ENCODE peak calls at places on chromosomes 7 and 10, in ten cellular contexts. One of them, this sample, is unnamed.

GRCh38 chr7:3033581-3033980 is 10.1 kb downstream of the CARD11 start:
- DNase-seq in activated CD4-positive, alpha-beta T cell treated with anti-CD3 and anti-CD28 coated beads for 48 hours: no peak
- DNase-seq in WTC11: no peak
- DNase-seq in hippocampal formation: no peak
- DNase-seq in activated naive CD8-positive, alpha-beta T cell treated with anti-CD3 and anti-CD28 coated beads, Interleukin-2, amount 50 U/mL, for 24 hours: no peak
- DNase-seq in ACHN: no peak
- DNase-seq in AG10803: no peak
- DNase-seq in progenitor cell of endocrine pancreas: no peak
- DNase-seq in colonic mucosa: no peak
- DNase-seq in C1 segment of cervical spinal cord: no peak
- DNase-seq in this sample: peak; percentile 29

GRCh38 chr7:17608114-17608833 is 309.8 kb downstream of the AHR start:
- DNase-seq in activated CD4-positive, alpha-beta T cell treated with anti-CD3 and anti-CD28 coated beads for 48 hours: no peak
- DNase-seq in WTC11: no peak
- DNase-seq in hippocampal formation: no peak
- DNase-seq in activated naive CD8-positive, alpha-beta T cell treated with anti-CD3 and anti-CD28 coated beads, Interleukin-2, amount 50 U/mL, for 24 hours: no peak
- DNase-seq in ACHN: no peak
- DNase-seq in AG10803: peak; percentile 78
- DNase-seq in progenitor cell of endocrine pancreas: no peak
- DNase-seq in colonic mucosa: no peak
- DNase-seq in C1 segment of cervical spinal cord: no peak
- DNase-seq in this sample: no peak

GRCh38 chr7:50664461-50664922 is 99.3 kb upstream of the DDC start:
- DNase-seq in activated CD4-positive, alpha-beta T cell treated with anti-CD3 and anti-CD28 coated beads for 48 hours: peak; percentile 34
- DNase-seq in WTC11: no peak
- DNase-seq in hippocampal formation: no peak
- DNase-seq in activated naive CD8-positive, alpha-beta T cell treated with anti-CD3 and anti-CD28 coated beads, Interleukin-2, amount 50 U/mL, for 24 hours: no peak
- DNase-seq in ACHN: no peak
- DNase-seq in AG10803: peak; percentile 72
- DNase-seq in progenitor cell of endocrine pancreas: no peak
- DNase-seq in colonic mucosa: no peak
- DNase-seq in C1 segment of cervical spinal cord: no peak
- DNase-seq in this sample: no peak

GRCh38 chr7:96016056-96016455 is 243.7 kb downstream of the DYNC1I1 start:
- DNase-seq in activated CD4-positive, alpha-beta T cell treated with anti-CD3 and anti-CD28 coated beads for 48 hours: no peak
- DNase-seq in WTC11: no peak
- DNase-seq in hippocampal formation: no peak
- DNase-seq in activated naive CD8-positive, alpha-beta T cell treated with anti-CD3 and anti-CD28 coated beads, Interleukin-2, amount 50 U/mL, for 24 hours: no peak
- DNase-seq in ACHN: no peak
- DNase-seq in AG10803: peak; percentile 64
- DNase-seq in progenitor cell of endocrine pancreas: no peak
- DNase-seq in colonic mucosa: no peak
- DNase-seq in C1 segment of cervical spinal cord: no peak
- DNase-seq in this sample: no peak

GRCh38 chr7:131011437-131011752 is 277.4 kb upstream of the KLF14 start:
- DNase-seq in activated CD4-positive, alpha-beta T cell treated with anti-CD3 and anti-CD28 coated beads for 48 hours: peak; percentile 63
- DNase-seq in WTC11: peak; percentile 25
- DNase-seq in hippocampal formation: peak; percentile 35
- DNase-seq in activated naive CD8-positive, alpha-beta T cell treated with anti-CD3 and anti-CD28 coated beads, Interleukin-2, amount 50 U/mL, for 24 hours: peak; percentile 45
- DNase-seq in ACHN: no peak
- DNase-seq in AG10803: no peak
- DNase-seq in progenitor cell of endocrine pancreas: no peak
- DNase-seq in colonic mucosa: no peak
- DNase-seq in C1 segment of cervical spinal cord: no peak
- DNase-seq in this sample: peak; percentile 54

GRCh38 chr7:144407266-144407931 is 3.9 kb upstream of the NOBOX start:
- DNase-seq in activated CD4-positive, alpha-beta T cell treated with anti-CD3 and anti-CD28 coated beads for 48 hours: no peak
- DNase-seq in WTC11: no peak
- DNase-seq in hippocampal formation: no peak
- DNase-seq in activated naive CD8-positive, alpha-beta T cell treated with anti-CD3 and anti-CD28 coated beads, Interleukin-2, amount 50 U/mL, for 24 hours: no peak
- DNase-seq in ACHN: no peak
- DNase-seq in AG10803: no peak
- DNase-seq in progenitor cell of endocrine pancreas: no peak
- DNase-seq in colonic mucosa: no peak
- DNase-seq in C1 segment of cervical spinal cord: no peak
- DNase-seq in this sample: no peak

GRCh38 chr7:151062399-151063211 is 3.2 kb downstream of the SLC4A2 start:
- DNase-seq in activated CD4-positive, alpha-beta T cell treated with anti-CD3 and anti-CD28 coated beads for 48 hours: no peak
- DNase-seq in WTC11: peak; percentile 94
- DNase-seq in hippocampal formation: no peak
- DNase-seq in activated naive CD8-positive, alpha-beta T cell treated with anti-CD3 and anti-CD28 coated beads, Interleukin-2, amount 50 U/mL, for 24 hours: no peak
- DNase-seq in ACHN: peak; percentile 93
- DNase-seq in AG10803: peak; percentile 64
- DNase-seq in progenitor cell of endocrine pancreas: peak; percentile 91
- DNase-seq in colonic mucosa: peak; percentile 90
- DNase-seq in C1 segment of cervical spinal cord: no peak
- DNase-seq in this sample: no peak

GRCh38 chr7:102450242-102450641 is 14.4 kb downstream of the ALKBH4 start:
- DNase-seq in activated CD4-positive, alpha-beta T cell treated with anti-CD3 and anti-CD28 coated beads for 48 hours: peak; percentile 63
- DNase-seq in WTC11: no peak
- DNase-seq in hippocampal formation: no peak
- DNase-seq in activated naive CD8-positive, alpha-beta T cell treated with anti-CD3 and anti-CD28 coated beads, Interleukin-2, amount 50 U/mL, for 24 hours: peak; percentile 41
- DNase-seq in ACHN: peak; percentile 38
- DNase-seq in AG10803: no peak
- DNase-seq in progenitor cell of endocrine pancreas: no peak
- DNase-seq in colonic mucosa: no peak
- DNase-seq in C1 segment of cervical spinal cord: peak; percentile 27
- DNase-seq in this sample: no peak

GRCh38 chr7:92685146-92686042 is 95.2 kb upstream of the FAM133B start:
- DNase-seq in activated CD4-positive, alpha-beta T cell treated with anti-CD3 and anti-CD28 coated beads for 48 hours: peak; percentile 70
- DNase-seq in WTC11: no peak
- DNase-seq in hippocampal formation: no peak
- DNase-seq in activated naive CD8-positive, alpha-beta T cell treated with anti-CD3 and anti-CD28 coated beads, Interleukin-2, amount 50 U/mL, for 24 hours: peak; percentile 50
- DNase-seq in ACHN: no peak
- DNase-seq in AG10803: no peak
- DNase-seq in progenitor cell of endocrine pancreas: no peak
- DNase-seq in colonic mucosa: no peak
- DNase-seq in C1 segment of cervical spinal cord: no peak
- DNase-seq in this sample: no peak

GRCh38 chr7:123057926-123058325 is 62.4 kb upstream of the TAS2R16 start:
- DNase-seq in activated CD4-positive, alpha-beta T cell treated with anti-CD3 and anti-CD28 coated beads for 48 hours: no peak
- DNase-seq in WTC11: no peak
- DNase-seq in hippocampal formation: no peak
- DNase-seq in activated naive CD8-positive, alpha-beta T cell treated with anti-CD3 and anti-CD28 coated beads, Interleukin-2, amount 50 U/mL, for 24 hours: no peak
- DNase-seq in ACHN: no peak
- DNase-seq in AG10803: no peak
- DNase-seq in progenitor cell of endocrine pancreas: no peak
- DNase-seq in colonic mucosa: no peak
- DNase-seq in C1 segment of cervical spinal cord: no peak
- DNase-seq in this sample: no peak

GRCh38 chr7:82615527-82615926 is 171.9 kb upstream of the CACNA2D1 start:
- DNase-seq in activated CD4-positive, alpha-beta T cell treated with anti-CD3 and anti-CD28 coated beads for 48 hours: no peak
- DNase-seq in WTC11: no peak
- DNase-seq in hippocampal formation: no peak
- DNase-seq in activated naive CD8-positive, alpha-beta T cell treated with anti-CD3 and anti-CD28 coated beads, Interleukin-2, amount 50 U/mL, for 24 hours: no peak
- DNase-seq in ACHN: no peak
- DNase-seq in AG10803: no peak
- DNase-seq in progenitor cell of endocrine pancreas: no peak
- DNase-seq in colonic mucosa: no peak
- DNase-seq in C1 segment of cervical spinal cord: no peak
- DNase-seq in this sample: no peak

GRCh38 chr10:131852161-131852822 is 48.5 kb upstream of the PPP2R2D start:
- DNase-seq in activated CD4-positive, alpha-beta T cell treated with anti-CD3 and anti-CD28 coated beads for 48 hours: no peak
- DNase-seq in WTC11: no peak
- DNase-seq in hippocampal formation: no peak
- DNase-seq in activated naive CD8-positive, alpha-beta T cell treated with anti-CD3 and anti-CD28 coated beads, Interleukin-2, amount 50 U/mL, for 24 hours: no peak
- DNase-seq in ACHN: no peak
- DNase-seq in AG10803: no peak
- DNase-seq in progenitor cell of endocrine pancreas: no peak
- DNase-seq in colonic mucosa: no peak
- DNase-seq in C1 segment of cervical spinal cord: no peak
- DNase-seq in this sample: no peak

GRCh38 chr7:44438851-44439250 is 51.6 kb downstream of the NUDCD3 start:
- DNase-seq in activated CD4-positive, alpha-beta T cell treated with anti-CD3 and anti-CD28 coated beads for 48 hours: no peak
- DNase-seq in WTC11: no peak
- DNase-seq in hippocampal formation: no peak
- DNase-seq in activated naive CD8-positive, alpha-beta T cell treated with anti-CD3 and anti-CD28 coated beads, Interleukin-2, amount 50 U/mL, for 24 hours: no peak
- DNase-seq in ACHN: no peak
- DNase-seq in AG10803: no peak
- DNase-seq in progenitor cell of endocrine pancreas: no peak
- DNase-seq in colonic mucosa: no peak
- DNase-seq in C1 segment of cervical spinal cord: no peak
- DNase-seq in this sample: no peak

GRCh38 chr7:148110097-148110868 is 480.3 kb upstream of the C7orf33 start:
- DNase-seq in activated CD4-positive, alpha-beta T cell treated with anti-CD3 and anti-CD28 coated beads for 48 hours: no peak
- DNase-seq in WTC11: peak; percentile 21
- DNase-seq in hippocampal formation: no peak
- DNase-seq in activated naive CD8-positive, alpha-beta T cell treated with anti-CD3 and anti-CD28 coated beads, Interleukin-2, amount 50 U/mL, for 24 hours: no peak
- DNase-seq in ACHN: no peak
- DNase-seq in AG10803: no peak
- DNase-seq in progenitor cell of endocrine pancreas: no peak
- DNase-seq in colonic mucosa: no peak
- DNase-seq in C1 segment of cervical spinal cord: no peak
- DNase-seq in this sample: no peak

GRCh38 chr7:135260930-135261721 is 27.5 kb downstream of the STRA8 start:
- DNase-seq in activated CD4-positive, alpha-beta T cell treated with anti-CD3 and anti-CD28 coated beads for 48 hours: no peak
- DNase-seq in WTC11: no peak
- DNase-seq in hippocampal formation: peak; percentile 53
- DNase-seq in activated naive CD8-positive, alpha-beta T cell treated with anti-CD3 and anti-CD28 coated beads, Interleukin-2, amount 50 U/mL, for 24 hours: no peak
- DNase-seq in ACHN: no peak
- DNase-seq in AG10803: peak; percentile 25
- DNase-seq in progenitor cell of endocrine pancreas: no peak
- DNase-seq in colonic mucosa: no peak
- DNase-seq in C1 segment of cervical spinal cord: peak; percentile 28
- DNase-seq in this sample: peak; percentile 49

GRCh38 chr7:128841171-128841690 is 11.0 kb downstream of the FLNC start:
- DNase-seq in activated CD4-positive, alpha-beta T cell treated with anti-CD3 and anti-CD28 coated beads for 48 hours: no peak
- DNase-seq in WTC11: no peak
- DNase-seq in hippocampal formation: no peak
- DNase-seq in activated naive CD8-positive, alpha-beta T cell treated with anti-CD3 and anti-CD28 coated beads, Interleukin-2, amount 50 U/mL, for 24 hours: no peak
- DNase-seq in ACHN: no peak
- DNase-seq in AG10803: no peak
- DNase-seq in progenitor cell of endocrine pancreas: no peak
- DNase-seq in colonic mucosa: peak; percentile 80
- DNase-seq in C1 segment of cervical spinal cord: no peak
- DNase-seq in this sample: no peak

GRCh38 chr10:80408198-80409085 is at the start of gene PRXL2A:
- DNase-seq in activated CD4-positive, alpha-beta T cell treated with anti-CD3 and anti-CD28 coated beads for 48 hours: peak; percentile 89
- DNase-seq in WTC11: peak; percentile 94
- DNase-seq in hippocampal formation: peak; percentile 72
- DNase-seq in activated naive CD8-positive, alpha-beta T cell treated with anti-CD3 and anti-CD28 coated beads, Interleukin-2, amount 50 U/mL, for 24 hours: peak; percentile 92
- DNase-seq in ACHN: peak; percentile 81
- DNase-seq in AG10803: no peak
- DNase-seq in progenitor cell of endocrine pancreas: peak; percentile 90
- DNase-seq in colonic mucosa: peak; percentile 91
- DNase-seq in C1 segment of cervical spinal cord: peak; percentile 74
- DNase-seq in this sample: peak; percentile 88

GRCh38 chr7:36288501-36288900 is 101.2 kb upstream of the ANLN start:
- DNase-seq in activated CD4-positive, alpha-beta T cell treated with anti-CD3 and anti-CD28 coated beads for 48 hours: no peak
- DNase-seq in WTC11: no peak
- DNase-seq in hippocampal formation: no peak
- DNase-seq in activated naive CD8-positive, alpha-beta T cell treated with anti-CD3 and anti-CD28 coated beads, Interleukin-2, amount 50 U/mL, for 24 hours: no peak
- DNase-seq in ACHN: no peak
- DNase-seq in AG10803: no peak
- DNase-seq in progenitor cell of endocrine pancreas: no peak
- DNase-seq in colonic mucosa: no peak
- DNase-seq in C1 segment of cervical spinal cord: no peak
- DNase-seq in this sample: no peak

GRCh38 chr10:127157506-127158205 is 38.7 kb downstream of the INSYN2A start:
- DNase-seq in activated CD4-positive, alpha-beta T cell treated with anti-CD3 and anti-CD28 coated beads for 48 hours: no peak
- DNase-seq in WTC11: no peak
- DNase-seq in hippocampal formation: no peak
- DNase-seq in activated naive CD8-positive, alpha-beta T cell treated with anti-CD3 and anti-CD28 coated beads, Interleukin-2, amount 50 U/mL, for 24 hours: no peak
- DNase-seq in ACHN: no peak
- DNase-seq in AG10803: peak; percentile 60
- DNase-seq in progenitor cell of endocrine pancreas: no peak
- DNase-seq in colonic mucosa: no peak
- DNase-seq in C1 segment of cervical spinal cord: no peak
- DNase-seq in this sample: no peak

GRCh38 chr10:126910798-126911197 is 5.6 kb downstream of the DOCK1 start:
- DNase-seq in activated CD4-positive, alpha-beta T cell treated with anti-CD3 and anti-CD28 coated beads for 48 hours: no peak
- DNase-seq in WTC11: no peak
- DNase-seq in hippocampal formation: no peak
- DNase-seq in activated naive CD8-positive, alpha-beta T cell treated with anti-CD3 and anti-CD28 coated beads, Interleukin-2, amount 50 U/mL, for 24 hours: no peak
- DNase-seq in ACHN: no peak
- DNase-seq in AG10803: no peak
- DNase-seq in progenitor cell of endocrine pancreas: no peak
- DNase-seq in colonic mucosa: no peak
- DNase-seq in C1 segment of cervical spinal cord: no peak
- DNase-seq in this sample: no peak

GRCh38 chr10:10043083-10043482 is 974.6 kb upstream of the CELF2 start:
- DNase-seq in activated CD4-positive, alpha-beta T cell treated with anti-CD3 and anti-CD28 coated beads for 48 hours: no peak
- DNase-seq in WTC11: no peak
- DNase-seq in hippocampal formation: no peak
- DNase-seq in activated naive CD8-positive, alpha-beta T cell treated with anti-CD3 and anti-CD28 coated beads, Interleukin-2, amount 50 U/mL, for 24 hours: no peak
- DNase-seq in ACHN: no peak
- DNase-seq in AG10803: no peak
- DNase-seq in progenitor cell of endocrine pancreas: no peak
- DNase-seq in colonic mucosa: no peak
- DNase-seq in C1 segment of cervical spinal cord: no peak
- DNase-seq in this sample: no peak

GRCh38 chr10:113982745-113983144 is 60.9 kb upstream of the ADRB1 start:
- DNase-seq in activated CD4-positive, alpha-beta T cell treated with anti-CD3 and anti-CD28 coated beads for 48 hours: no peak
- DNase-seq in WTC11: no peak
- DNase-seq in hippocampal formation: no peak
- DNase-seq in activated naive CD8-positive, alpha-beta T cell treated with anti-CD3 and anti-CD28 coated beads, Interleukin-2, amount 50 U/mL, for 24 hours: no peak
- DNase-seq in ACHN: no peak
- DNase-seq in AG10803: no peak
- DNase-seq in progenitor cell of endocrine pancreas: no peak
- DNase-seq in colonic mucosa: no peak
- DNase-seq in C1 segment of cervical spinal cord: no peak
- DNase-seq in this sample: no peak

GRCh38 chr7:127706766-127707165 is 54.8 kb downstream of the SND1 start:
- DNase-seq in activated CD4-positive, alpha-beta T cell treated with anti-CD3 and anti-CD28 coated beads for 48 hours: no peak
- DNase-seq in WTC11: no peak
- DNase-seq in hippocampal formation: no peak
- DNase-seq in activated naive CD8-positive, alpha-beta T cell treated with anti-CD3 and anti-CD28 coated beads, Interleukin-2, amount 50 U/mL, for 24 hours: no peak
- DNase-seq in ACHN: no peak
- DNase-seq in AG10803: peak; percentile 41
- DNase-seq in progenitor cell of endocrine pancreas: no peak
- DNase-seq in colonic mucosa: no peak
- DNase-seq in C1 segment of cervical spinal cord: no peak
- DNase-seq in this sample: no peak

GRCh38 chr10:96541921-96542320 is 28.2 kb upstream of the TLL2 start:
- DNase-seq in activated CD4-positive, alpha-beta T cell treated with anti-CD3 and anti-CD28 coated beads for 48 hours: no peak
- DNase-seq in WTC11: no peak
- DNase-seq in hippocampal formation: no peak
- DNase-seq in activated naive CD8-positive, alpha-beta T cell treated with anti-CD3 and anti-CD28 coated beads, Interleukin-2, amount 50 U/mL, for 24 hours: no peak
- DNase-seq in ACHN: no peak
- DNase-seq in AG10803: no peak
- DNase-seq in progenitor cell of endocrine pancreas: no peak
- DNase-seq in colonic mucosa: no peak
- DNase-seq in C1 segment of cervical spinal cord: no peak
- DNase-seq in this sample: no peak

GRCh38 chr7:72030994-72031667 is 381.0 kb downstream of the CALN1 start:
- DNase-seq in activated CD4-positive, alpha-beta T cell treated with anti-CD3 and anti-CD28 coated beads for 48 hours: no peak
- DNase-seq in WTC11: no peak
- DNase-seq in hippocampal formation: no peak
- DNase-seq in activated naive CD8-positive, alpha-beta T cell treated with anti-CD3 and anti-CD28 coated beads, Interleukin-2, amount 50 U/mL, for 24 hours: no peak
- DNase-seq in ACHN: no peak
- DNase-seq in AG10803: no peak
- DNase-seq in progenitor cell of endocrine pancreas: no peak
- DNase-seq in colonic mucosa: no peak
- DNase-seq in C1 segment of cervical spinal cord: no peak
- DNase-seq in this sample: no peak

GRCh38 chr7:359776-360361 is 69.9 kb downstream of the FOXL3 start:
- DNase-seq in activated CD4-positive, alpha-beta T cell treated with anti-CD3 and anti-CD28 coated beads for 48 hours: peak; percentile 34
- DNase-seq in WTC11: no peak
- DNase-seq in hippocampal formation: no peak
- DNase-seq in activated naive CD8-positive, alpha-beta T cell treated with anti-CD3 and anti-CD28 coated beads, Interleukin-2, amount 50 U/mL, for 24 hours: peak; percentile 47
- DNase-seq in ACHN: no peak
- DNase-seq in AG10803: no peak
- DNase-seq in progenitor cell of endocrine pancreas: no peak
- DNase-seq in colonic mucosa: no peak
- DNase-seq in C1 segment of cervical spinal cord: no peak
- DNase-seq in this sample: no peak

GRCh38 chr10:74917481-74918077 is 91.2 kb downstream of the KAT6B start:
- DNase-seq in activated CD4-positive, alpha-beta T cell treated with anti-CD3 and anti-CD28 coated beads for 48 hours: no peak
- DNase-seq in WTC11: no peak
- DNase-seq in hippocampal formation: no peak
- DNase-seq in activated naive CD8-positive, alpha-beta T cell treated with anti-CD3 and anti-CD28 coated beads, Interleukin-2, amount 50 U/mL, for 24 hours: no peak
- DNase-seq in ACHN: peak; percentile 80
- DNase-seq in AG10803: peak; percentile 70
- DNase-seq in progenitor cell of endocrine pancreas: no peak
- DNase-seq in colonic mucosa: no peak
- DNase-seq in C1 segment of cervical spinal cord: no peak
- DNase-seq in this sample: no peak